ENCODE peak calls at places on chromosomes 2 and 18, in five cellular contexts. O is fibroblast of villous mesenchyme, V is psoas muscle, Z is D721Med, T is OCI-LY7. Y is an unnamed sample.
A peak's percentile ranks its signal among the peaks of the same experiment; 100 is the strongest.

GRCh38 chr2:157444643-157445040 is 753 bp upstream of the CYTIP start:
- DNase-seq in V (no peak), Z (no peak), O (no peak), T (peak; percentile 68), Y (no peak)

GRCh38 chr2:23498941-23499340 is 114.0 kb downstream of the KLHL29 start:
- DNase-seq in T (no peak), O (peak; percentile 23), Z (no peak), V (peak; percentile 25), Y (no peak)

GRCh38 chr18:21897811-21898210 is 157.2 kb downstream of the MIB1 start:
- DNase-seq in O (peak; percentile 40), Z (peak; percentile 43), T (peak; percentile 55), V (no peak), Y (no peak)

GRCh38 chr18:28041366-28041765 is 135.6 kb downstream of the CDH2 start:
- DNase-seq in V (no peak), Z (no peak), O (peak; percentile 67), T (no peak), Y (no peak)

GRCh38 chr18:24831871-24832665 is 371.6 kb downstream of the HRH4 start:
- DNase-seq in O (peak; percentile 26), Z (no peak), T (no peak), V (no peak), Y (no peak)

GRCh38 chr2:201262718-201263117 is 2.4 kb downstream of the CASP8 start:
- DNase-seq in V (no peak), Z (no peak), T (peak; percentile 18), O (no peak), Y (no peak)

GRCh38 chr2:20008703-20009102 is 3.8 kb downstream of the MATN3 start:
- DNase-seq in O (peak; percentile 61), V (no peak), Z (no peak), T (no peak), Y (no peak)

GRCh38 chr2:19799881-19800780 is 101.7 kb downstream of the TTC32 start:
- DNase-seq in T (no peak), O (no peak), Z (no peak), V (no peak), Y (no peak)

GRCh38 chr2:99804969-99805368 is 315.2 kb upstream of the REV1 start:
- DNase-seq in O (no peak), V (no peak), Z (no peak), T (no peak), Y (no peak)

GRCh38 chr2:29443086-29443485 is 327.9 kb downstream of the CLIP4 start:
- DNase-seq in Z (no peak), O (no peak), V (no peak), T (no peak), Y (no peak)

GRCh38 chr2:205975082-205975949 is 110.7 kb downstream of the INO80D start:
- DNase-seq in Z (no peak), V (no peak), T (no peak), O (peak; percentile 34), Y (peak; percentile 27)

GRCh38 chr2:21939961-21940360 is 816.2 kb downstream of the TDRD15 start:
- DNase-seq in T (no peak), O (no peak), V (no peak), Z (no peak), Y (no peak)

GRCh38 chr2:222310747-222311320 is 12.0 kb upstream of the PAX3 start:
- DNase-seq in V (no peak), O (no peak), T (no peak), Z (no peak), Y (no peak)

GRCh38 chr18:5455644-5456043 is 88.2 kb downstream of the EPB41L3 start:
- DNase-seq in Z (no peak), O (no peak), V (no peak), T (no peak), Y (no peak)

GRCh38 chr2:229899604-229900003 is 22.2 kb downstream of the TRIP12 start:
- DNase-seq in V (no peak), O (no peak), Z (no peak), T (no peak), Y (no peak)

GRCh38 chr2:181788883-181789555 is 102.5 kb upstream of the ITPRID2 start:
- DNase-seq in O (no peak), V (no peak), Z (no peak), T (no peak), Y (no peak)

GRCh38 chr2:197086500-197086899 is 160.0 kb upstream of the PGAP1 start:
- DNase-seq in V (no peak), O (peak; percentile 12), Z (no peak), T (peak; percentile 29), Y (no peak)

GRCh38 chr2:8169443-8169842 is 512.4 kb upstream of the ID2 start:
- DNase-seq in V (no peak), T (no peak), Z (no peak), O (peak; percentile 58), Y (no peak)

GRCh38 chr2:84857566-84857965 is 23.3 kb downstream of the TRABD2A start:
- DNase-seq in V (no peak), O (no peak), Z (no peak), T (no peak), Y (no peak)

GRCh38 chr2:74489906-74490305 is 7.0 kb downstream of the TTC31 start:
- DNase-seq in O (no peak), T (no peak), Z (no peak), V (no peak), Y (no peak)

GRCh38 chr2:238174701-238175100 is 15.9 kb downstream of the ERFE start:
- DNase-seq in O (no peak), T (no peak), V (no peak), Z (no peak), Y (no peak)

GRCh38 chr2:188931361-188931760 is 42.8 kb upstream of the COL3A1 start:
- DNase-seq in O (no peak), Z (no peak), V (no peak), T (no peak), Y (no peak)

GRCh38 chr2:159516241-159516758 is 100.0 kb downstream of the BAZ2B start:
- DNase-seq in O (peak; percentile 28), T (peak; percentile 52), V (no peak), Z (no peak), Y (no peak)

GRCh38 chr18:3985030-3985429 is 470.1 kb downstream of the DLGAP1 start:
- DNase-seq in Z (no peak), T (peak; percentile 11), V (no peak), O (peak; percentile 34), Y (no peak)

GRCh38 chr2:196967126-196967525 is 40.6 kb upstream of the PGAP1 start:
- DNase-seq in V (no peak), T (no peak), O (peak; percentile 51), Z (no peak), Y (no peak)

GRCh38 chr2:71609029-71609428 is 155.7 kb downstream of the DYSF start:
- DNase-seq in O (no peak), Z (no peak), T (no peak), V (peak; percentile 35), Y (peak; percentile 75)

GRCh38 chr18:48946329-48946835 is 4.4 kb downstream of the SMAD7 start:
- DNase-seq in Z (no peak), T (no peak), V (no peak), O (peak; percentile 86), Y (no peak)

GRCh38 chr2:1068241-1068640 is 117.6 kb downstream of the SNTG2 start:
- DNase-seq in O (no peak), Z (no peak), T (no peak), V (no peak), Y (no peak)

GRCh38 chr2:26471278-26471677 is 6.6 kb downstream of the OTOF start:
- DNase-seq in V (no peak), Z (no peak), O (no peak), T (no peak), Y (no peak)

GRCh38 chr2:26469955-26470354 is 8.0 kb downstream of the OTOF start:
- DNase-seq in O (no peak), T (no peak), V (no peak), Z (no peak), Y (no peak)

GRCh38 chr2:26470601-26471260 is 7.2 kb downstream of the OTOF start:
- DNase-seq in Z (no peak), O (no peak), V (no peak), T (no peak), Y (no peak)

GRCh38 chr2:26466662-26467310 is 11.1 kb downstream of the OTOF start:
- DNase-seq in V (peak; percentile 52), T (no peak), O (no peak), Z (no peak), Y (no peak)

GRCh38 chr2:26469092-26469710 is 8.7 kb downstream of the OTOF start:
- DNase-seq in Z (no peak), T (peak; percentile 66), V (peak; percentile 52), O (peak; percentile 59), Y (no peak)
- TF ChIP-seq CTCF in Z (peak; percentile 68), T (peak; percentile 90), V (peak; percentile 44), O (peak; percentile 74), Y (peak; percentile 59)

GRCh38 chr2:155151472-155151871 is 453.0 kb downstream of the KCNJ3 start:
- DNase-seq in V (no peak), T (no peak), Z (no peak), O (no peak), Y (no peak)
- TF ChIP-seq CTCF in V (no peak), T (no peak), Z (peak; percentile 41), O (no peak), Y (no peak)

DNA sequence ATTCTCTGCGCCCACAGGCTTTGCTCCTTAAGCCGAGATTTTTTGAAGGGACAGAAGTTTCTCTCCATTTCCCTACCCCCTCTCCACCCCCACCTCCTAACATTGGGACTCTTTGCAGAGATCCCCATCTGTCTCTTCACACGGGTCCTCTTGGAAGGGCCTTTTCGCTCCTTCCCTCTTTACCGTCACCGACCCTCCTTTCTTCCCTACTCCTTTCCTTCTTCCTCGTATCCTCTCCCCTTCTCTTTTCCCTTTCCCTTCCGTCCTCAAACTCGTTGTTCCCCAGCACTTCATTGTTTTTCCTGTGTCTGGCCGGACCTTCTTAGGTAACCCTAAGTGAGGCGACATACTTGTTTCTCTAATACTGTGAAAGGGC is 660 bp downstream of the COPS7B start:
- DNase-seq in T (no peak), Z (no peak), O (no peak), V (no peak), Y (no peak)
- TF ChIP-seq CTCF in T (no peak), Z (no peak), O (no peak), V (no peak), Y (no peak)

GRCh38 chr2:64526034-64526433 is 1.9 kb downstream of the AFTPH start:
- DNase-seq in T (no peak), V (no peak), Z (no peak), O (no peak), Y (no peak)

GRCh38 chr2:64524604-64525322 is 635 bp downstream of the AFTPH start:
- DNase-seq in O (no peak), Z (no peak), T (peak; percentile 59), V (no peak), Y (no peak)

GRCh38 chr2:64523667-64524603 is at the start of gene AFTPH:
- DNase-seq in Z (peak; percentile 82), V (peak; percentile 99), T (peak; percentile 99), O (peak; percentile 98), Y (peak; percentile 100)

GRCh38 chr2:64525323-64525625 is 1.1 kb downstream of the AFTPH start:
- DNase-seq in T (peak; percentile 65), O (peak; percentile 24), Z (no peak), V (no peak), Y (no peak)

DNA sequence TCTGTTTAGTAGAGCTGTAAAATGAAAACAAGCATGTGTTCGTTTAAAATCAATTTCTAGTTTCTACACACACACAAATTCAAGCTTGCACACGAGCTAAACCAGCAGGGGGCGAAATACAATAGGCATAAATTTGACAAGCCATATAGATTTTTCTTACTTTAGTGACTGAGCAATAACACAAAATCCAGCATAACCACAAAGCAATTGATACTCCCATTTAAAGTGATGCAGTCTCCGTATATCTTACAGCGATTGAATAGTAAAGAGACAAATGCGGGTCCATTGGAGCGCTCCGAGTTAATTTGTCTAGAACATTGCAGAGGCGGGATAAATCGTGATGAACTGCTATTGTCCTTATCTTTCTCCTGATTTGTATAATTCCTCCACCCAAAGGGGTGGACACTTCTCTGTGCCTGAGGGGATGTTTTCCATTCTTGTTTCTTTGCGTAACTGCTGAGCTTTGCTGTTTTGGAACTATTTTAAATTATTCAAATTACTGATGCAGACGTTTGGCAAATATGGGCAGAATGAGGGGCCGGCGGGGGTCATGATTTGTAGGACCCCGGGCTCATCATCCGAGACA is 1.2 kb upstream of the AFTPH start:
- DNase-seq in V (peak; percentile 52), Z (no peak), O (peak; percentile 87), T (peak; percentile 89), Y (no peak)
- TF ChIP-seq CTCF in V (peak; percentile 82), Z (peak; percentile 92), O (peak; percentile 78), T (peak; percentile 100), Y (peak; percentile 89)